ENCODE peak calls at places on chromosomes 7 and 10, in five cellular contexts. C is neuronal stem cell, O is H1, L is mesenchymal stem cell, Z is trophoblast cell. J is an unnamed sample.

GRCh38 chr7:74658171-74659004 is 870 bp downstream of the GTF2I start:
- DNase-seq in L (peak; percentile 93), O (peak; percentile 94), Z (peak; percentile 84), C (peak; percentile 93), J (peak; percentile 96)

GRCh38 chr10:112677689-112678088 is 230.7 kb downstream of the VTI1A start:
- DNase-seq in C (no peak), Z (peak; percentile 94), L (no peak), O (no peak), J (no peak)

GRCh38 chr7:5429857-5430611 is 6.4 kb upstream of the TNRC18 start:
- DNase-seq in O (no peak), Z (no peak), C (no peak), L (no peak), J (no peak)

GRCh38 chr10:124175701-124176100 is 82.3 kb upstream of the CHST15 start:
- DNase-seq in C (no peak), Z (no peak), O (no peak), L (no peak), J (no peak)

GRCh38 chr10:131158695-131159094 is 152.8 kb downstream of the TCERG1L start:
- DNase-seq in L (no peak), Z (no peak), C (no peak), O (no peak), J (no peak)

GRCh38 chr10:24894309-24894708 is 58.1 kb downstream of the PRTFDC1 start:
- DNase-seq in C (no peak), Z (no peak), L (peak; percentile 98), O (no peak), J (no peak)

GRCh38 chr7:35985126-35985754 is 167.8 kb upstream of the EEPD1 start:
- DNase-seq in O (peak; percentile 80), C (peak; percentile 45), Z (peak; percentile 61), L (peak; percentile 72), J (peak; percentile 82)

GRCh38 chr7:92834661-92835139 is 1.7 kb downstream of the CDK6 start:
- DNase-seq in C (peak; percentile 41), O (peak; percentile 80), Z (no peak), L (peak; percentile 28), J (peak; percentile 59)

GRCh38 chr10:7417103-7417623 is 6.3 kb upstream of the SFMBT2 start:
- DNase-seq in C (no peak), O (no peak), L (peak; percentile 54), Z (no peak), J (no peak)

GRCh38 chr7:151634643-151635042 is 114.9 kb upstream of the RHEB start:
- DNase-seq in L (no peak), Z (no peak), C (no peak), O (no peak), J (no peak)
- H2BK12ac ChIP-seq in L (no peak overlapping the region), Z (no peak overlapping the region), C (no peak overlapping the region), O (no peak overlapping the region), J (no peak overlapping the region)

GRCh38 chr10:59651902-59652301 is 57.7 kb downstream of the SLC16A9 start:
- DNase-seq in C (no peak), Z (no peak), L (no peak), O (no peak), J (no peak)

GRCh38 chr10:59657724-59658123 is 51.9 kb downstream of the SLC16A9 start:
- DNase-seq in C (no peak), L (no peak), O (no peak), Z (no peak), J (no peak)

GRCh38 chr10:59654007-59654406 is 55.6 kb downstream of the SLC16A9 start:
- DNase-seq in L (no peak), O (no peak), Z (no peak), C (no peak), J (no peak)

GRCh38 chr10:59649606-59650346 is 59.9 kb downstream of the SLC16A9 start:
- DNase-seq in O (no peak), L (no peak), C (no peak), Z (no peak), J (no peak)

DNA sequence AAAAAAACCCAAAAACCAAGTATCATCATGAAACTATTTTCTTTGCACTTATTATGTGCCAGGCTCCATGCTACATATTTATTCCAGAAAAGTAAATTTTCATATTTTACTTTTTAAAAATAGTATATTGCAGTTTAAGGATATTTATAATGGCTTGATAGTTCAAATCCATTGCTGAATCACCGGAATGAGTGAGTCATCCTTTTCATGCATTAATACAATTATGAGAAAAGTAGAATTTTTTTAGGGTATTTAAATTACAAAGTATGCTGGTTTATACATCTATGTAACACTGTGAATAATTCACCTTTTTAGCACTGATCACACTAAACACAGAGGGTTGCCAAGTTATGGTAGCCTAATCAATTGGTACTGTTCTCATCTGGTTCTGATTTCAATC is 54.3 kb downstream of the SLC16A9 start:
- DNase-seq in O (no peak), C (no peak), Z (no peak), L (no peak), J (no peak)
- H3K27ac ChIP-seq in O (no peak overlapping the region), C (no peak overlapping the region), Z (no peak overlapping the region), L (no peak overlapping the region), J (no peak overlapping the region)

DNA sequence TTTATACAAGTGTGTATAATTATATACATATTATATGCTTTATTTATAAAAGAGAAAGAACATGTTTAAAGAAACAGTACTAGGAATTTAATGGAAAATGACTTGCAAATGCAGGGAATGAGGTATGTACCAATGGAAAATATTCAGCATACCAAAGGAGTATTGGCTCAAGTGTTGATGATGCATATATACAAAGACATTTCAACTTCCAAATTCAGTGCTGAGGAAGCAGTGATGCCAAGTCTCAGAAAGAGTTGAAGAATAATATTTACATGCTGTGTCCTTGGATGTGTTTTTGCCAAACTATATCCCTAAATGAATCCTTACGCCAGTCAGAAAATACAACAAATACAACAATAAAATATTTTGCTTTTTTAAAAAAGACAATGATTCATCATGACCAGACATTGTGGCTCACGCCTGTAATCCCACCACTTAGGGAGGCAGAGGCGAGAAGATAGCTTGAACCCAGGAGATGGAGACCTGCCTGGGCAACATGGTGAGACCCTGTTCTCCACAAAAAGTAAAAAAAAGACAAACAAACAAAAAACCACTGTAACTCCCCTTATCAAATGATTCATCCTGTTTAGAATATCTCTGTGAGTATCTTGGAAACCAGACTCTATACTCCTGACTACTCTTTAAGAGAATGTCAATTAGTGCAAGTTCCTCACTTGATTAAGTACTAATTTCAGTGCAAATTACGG is 157.2 kb downstream of the CHRM2 start:
- DNase-seq in L (peak; percentile 74), O (no peak), C (no peak), Z (no peak), J (no peak)
- H2BK5ac ChIP-seq in L (no peak overlapping the region), O (no peak overlapping the region), C (no peak overlapping the region), Z (no peak overlapping the region), J (no peak overlapping the region)

GRCh38 chr7:71793251-71793650 is 618.9 kb downstream of the CALN1 start:
- DNase-seq in L (no peak), O (no peak), Z (no peak), C (no peak), J (no peak)
- H2BK12ac ChIP-seq in L (no peak overlapping the region), O (no peak overlapping the region), Z (no peak overlapping the region), C (no peak overlapping the region), J (no peak overlapping the region)

DNA sequence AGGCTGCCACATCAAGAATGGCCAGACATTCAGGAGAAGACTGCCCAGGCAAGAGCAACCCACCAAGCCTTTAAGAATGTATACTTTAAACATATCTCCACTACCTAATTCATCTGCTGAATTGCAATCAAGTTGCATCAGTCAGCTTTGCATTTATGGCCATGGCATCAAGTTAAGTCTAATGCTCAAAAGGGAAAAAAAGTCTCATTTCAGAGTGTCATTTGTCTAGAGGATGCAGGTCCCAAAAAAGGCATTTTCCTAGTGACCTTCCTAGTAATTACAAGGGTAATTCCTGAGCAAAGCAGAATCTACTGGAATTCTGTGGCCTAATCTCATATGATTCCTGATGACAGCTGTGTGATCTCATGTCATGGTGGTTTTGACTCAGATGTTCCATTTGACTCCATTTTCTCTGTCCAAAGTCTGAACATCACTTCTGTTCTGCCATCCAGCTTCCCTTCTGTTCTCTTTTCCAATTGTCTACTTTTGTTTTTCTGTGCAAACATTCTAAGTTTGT is 7.3 kb upstream of the CABCOCO1 start:
- DNase-seq in O (no peak), L (peak; percentile 52), Z (no peak), C (no peak), J (no peak)
- H3K27ac ChIP-seq in O (no peak overlapping the region), L (no peak overlapping the region), Z (no peak overlapping the region), C (no peak overlapping the region), J (no peak overlapping the region)